ENCODE peak calls at places on chromosomes 12 and 14, in five cellular contexts. A is foreskin fibroblast, L is mesothelial cell of epicardium, W is astrocyte of the cerebellum, Q is GM20000. P is an unnamed sample.

GRCh38 chr12:91618281-91618680 is 435.7 kb upstream of the DCN start:
- DNase-seq in Q (no peak), A (no peak), W (no peak), L (no peak), P (no peak)

GRCh38 chr14:59811850-59812249 is 58.7 kb downstream of the RTN1 start:
- DNase-seq in W (no peak), A (no peak), Q (no peak), L (no peak), P (no peak)

GRCh38 chr14:33432407-33433023 is 493.8 kb downstream of the NPAS3 start:
- DNase-seq in Q (no peak), L (no peak), W (peak; percentile 42), A (peak; percentile 54), P (no peak)

GRCh38 chr14:99612065-99612736 is 8.2 kb upstream of the CCDC85C start:
- DNase-seq in A (no peak), L (no peak), Q (no peak), W (no peak), P (no peak)

GRCh38 chr14:88470542-88471440 is 84.0 kb downstream of the PTPN21 start:
- DNase-seq in L (no peak), W (peak; percentile 62), Q (no peak), A (peak; percentile 72), P (no peak)

GRCh38 chr14:56358265-56358664 is 221.3 kb upstream of the TMEM260 start:
- DNase-seq in Q (no peak), A (peak; percentile 55), L (no peak), W (no peak), P (no peak)

GRCh38 chr12:45660330-45660729 is 69.2 kb upstream of the ARID2 start:
- DNase-seq in W (peak; percentile 50), A (peak; percentile 86), L (no peak), Q (no peak), P (no peak)

GRCh38 chr14:92956961-92957360 is 34.0 kb downstream of the CHGA start:
- DNase-seq in A (no peak), Q (no peak), W (no peak), L (no peak), P (no peak)

GRCh38 chr14:97723321-97723720 is 926.1 kb downstream of the VRK1 start:
- DNase-seq in W (no peak), Q (no peak), L (no peak), A (no peak), P (no peak)

GRCh38 chr12:21438643-21439042 is 1.2 kb downstream of the PYROXD1 start:
- DNase-seq in A (peak; percentile 10), Q (no peak), L (no peak), W (no peak), P (no peak)

GRCh38 chr12:88934163-88934747 is 354.0 kb upstream of the KITLG start:
- DNase-seq in A (peak; percentile 67), Q (no peak), L (no peak), W (peak; percentile 46), P (no peak)

GRCh38 chr12:65566776-65567175 is 257.5 kb upstream of the HMGA2 start:
- DNase-seq in L (no peak), W (no peak), Q (no peak), A (no peak), P (no peak)

GRCh38 chr12:647713-648085 is 15.5 kb downstream of the NINJ2 start:
- DNase-seq in Q (no peak), L (no peak), W (no peak), A (no peak), P (no peak)

GRCh38 chr12:647039-647712 is 16.1 kb downstream of the NINJ2 start:
- DNase-seq in Q (no peak), A (no peak), L (no peak), W (no peak), P (no peak)

GRCh38 chr12:645563-646071 is 17.6 kb downstream of the NINJ2 start:
- DNase-seq in W (no peak), Q (no peak), L (no peak), A (peak; percentile 71), P (no peak)

GRCh38 chr12:646303-647038 is 16.8 kb downstream of the NINJ2 start:
- DNase-seq in A (no peak), L (no peak), Q (no peak), W (no peak), P (no peak)

DNA sequence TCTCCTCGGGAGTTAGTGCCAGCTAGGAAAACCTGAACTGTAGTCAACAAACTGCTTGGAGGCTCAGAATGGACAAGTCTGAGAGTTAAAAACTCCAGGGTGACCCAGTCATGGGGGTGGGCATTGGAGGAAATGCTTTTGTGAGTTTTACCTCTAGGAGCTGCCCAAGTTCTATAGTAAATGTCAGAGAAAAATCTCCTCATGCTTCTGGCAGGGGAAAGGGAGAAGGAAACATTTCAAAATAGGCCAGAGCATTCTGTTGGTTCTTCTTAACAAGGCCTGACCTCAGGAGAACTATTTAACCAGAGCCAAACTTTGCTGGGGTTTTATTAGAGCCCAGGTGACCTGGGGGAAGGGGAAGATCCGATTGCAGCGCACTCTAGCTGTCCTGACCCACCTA is 12.3 kb downstream of the NINJ2 start:
- DNase-seq in Q (no peak), A (no peak), L (no peak), W (no peak), P (no peak)
- TF ChIP-seq CTCF in Q (no peak), A (no peak), L (no peak), W (no peak), P (no peak)

DNA sequence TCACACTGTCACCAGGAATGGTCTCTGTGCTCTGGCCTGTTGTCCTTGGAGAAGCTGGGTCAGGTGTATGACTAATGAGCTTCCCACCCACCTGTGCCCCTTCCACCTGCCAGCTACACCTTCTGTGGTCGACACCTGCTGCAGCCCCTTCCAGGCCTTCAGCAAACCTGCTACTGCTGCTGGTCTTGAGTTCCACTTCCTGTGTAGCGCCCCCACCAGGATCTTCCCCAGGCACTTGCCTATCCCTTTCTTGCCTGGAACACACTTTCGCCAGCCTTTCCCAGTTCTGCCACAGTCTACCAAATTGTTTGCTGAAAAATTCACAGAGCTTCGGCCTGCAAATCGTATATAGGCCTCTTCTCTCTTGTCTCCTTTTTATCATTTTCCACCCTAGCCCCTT is 75.3 kb downstream of the CRACR2A start:
- DNase-seq in W (no peak), A (no peak), Q (no peak), L (no peak), P (no peak)
- TF ChIP-seq CTCF in W (no peak), A (no peak), Q (no peak), L (no peak), P (no peak)

DNA sequence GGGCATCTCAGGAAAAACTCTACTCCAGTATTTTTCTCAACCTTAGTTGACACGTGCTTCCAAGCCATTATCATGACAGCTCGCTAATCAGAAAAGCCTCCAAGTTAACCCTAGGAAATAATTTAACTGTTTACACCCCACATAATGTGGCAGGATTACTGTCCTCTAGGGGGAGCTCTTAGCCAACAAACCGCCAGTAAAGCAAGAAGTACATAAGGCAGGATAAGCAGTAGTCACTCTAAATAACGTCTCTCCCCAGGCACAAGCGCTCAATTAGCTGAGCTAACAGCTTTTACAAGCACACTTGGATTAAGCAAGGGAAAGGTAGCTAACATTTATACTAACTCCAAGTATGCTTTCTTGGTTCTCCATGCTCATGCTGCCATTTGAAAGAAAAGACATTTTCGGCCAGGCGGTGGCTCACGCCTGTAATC is 22.8 kb downstream of the APOBEC1 start:
- DNase-seq in W (no peak), A (peak; percentile 50), Q (no peak), L (no peak), P (no peak)
- TF ChIP-seq CTCF in W (peak; percentile 31), A (peak; percentile 36), Q (peak; percentile 25), L (peak; percentile 46), P (peak; percentile 41)

DNA sequence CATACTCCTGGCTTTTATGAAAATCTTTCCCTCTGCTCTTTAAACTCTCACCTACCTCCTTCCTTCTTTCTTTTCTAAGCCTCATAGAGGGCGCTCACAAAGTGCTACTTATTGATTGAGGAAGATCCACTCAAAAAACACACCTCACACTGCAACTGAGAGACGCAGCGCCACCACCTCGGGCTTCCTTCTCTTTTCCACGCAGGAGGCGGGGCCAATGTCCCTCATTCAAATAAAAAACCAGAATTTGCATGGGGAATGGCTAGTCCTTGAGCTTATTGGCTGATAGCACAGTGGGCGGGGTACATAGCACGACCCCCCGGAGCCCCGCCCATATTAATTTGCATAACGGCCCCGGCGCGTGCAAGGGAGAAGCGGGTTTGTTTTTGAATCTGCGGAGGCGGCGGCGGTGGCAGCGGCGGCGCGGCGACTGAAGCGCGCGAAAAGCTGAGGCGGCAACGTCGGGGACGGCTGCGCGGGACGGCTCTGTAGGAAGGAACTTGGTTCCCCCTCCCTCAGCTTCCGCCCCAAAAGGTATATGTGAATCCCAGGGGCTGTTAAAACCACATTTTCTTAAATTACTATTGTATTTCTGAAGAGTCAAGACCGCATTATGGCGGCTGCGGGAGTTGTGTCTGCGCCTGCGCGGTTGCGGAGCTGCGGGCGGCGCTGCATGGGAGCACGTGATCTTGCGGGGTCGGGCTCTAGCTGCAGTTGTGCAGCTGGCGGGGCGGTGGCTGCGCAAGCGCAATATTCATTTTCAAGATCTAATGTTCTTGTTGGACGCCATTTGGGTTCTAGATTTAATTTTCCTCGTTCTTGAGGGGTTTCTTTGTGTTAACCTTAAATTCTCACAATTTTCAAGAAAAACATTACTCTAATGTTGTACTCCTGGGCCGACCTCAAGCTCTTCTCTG is at the start of gene ATF7IP:
- DNase-seq in W (peak; percentile 95), L (peak; percentile 93), Q (peak; percentile 89), A (peak; percentile 98), P (no peak)
- TF ChIP-seq CTCF in W (peak; percentile 30), L (no peak), Q (no peak), A (peak; percentile 33), P (peak; percentile 28)

GRCh38 chr14:102208741-102209140 is 69.0 kb downstream of the WDR20 start:
- DNase-seq in W (no peak), L (no peak), A (no peak), Q (no peak), P (no peak)

GRCh38 chr14:102210421-102211042 is 70.8 kb downstream of the WDR20 start:
- DNase-seq in W (no peak), A (no peak), L (no peak), Q (no peak), P (no peak)

GRCh38 chr14:102207831-102208365 is 68.2 kb downstream of the WDR20 start:
- DNase-seq in W (no peak), L (no peak), A (no peak), Q (no peak), P (no peak)

GRCh38 chr14:102211240-102211639 is 71.5 kb downstream of the WDR20 start:
- DNase-seq in A (no peak), Q (no peak), L (no peak), W (no peak), P (no peak)

GRCh38 chr14:102209224-102209966 is 69.7 kb downstream of the WDR20 start:
- DNase-seq in Q (no peak), A (peak; percentile 70), L (no peak), W (no peak), P (no peak)
- TF ChIP-seq CTCF in Q (no peak), A (peak; percentile 33), L (no peak), W (peak; percentile 47), P (peak; percentile 24)

DNA sequence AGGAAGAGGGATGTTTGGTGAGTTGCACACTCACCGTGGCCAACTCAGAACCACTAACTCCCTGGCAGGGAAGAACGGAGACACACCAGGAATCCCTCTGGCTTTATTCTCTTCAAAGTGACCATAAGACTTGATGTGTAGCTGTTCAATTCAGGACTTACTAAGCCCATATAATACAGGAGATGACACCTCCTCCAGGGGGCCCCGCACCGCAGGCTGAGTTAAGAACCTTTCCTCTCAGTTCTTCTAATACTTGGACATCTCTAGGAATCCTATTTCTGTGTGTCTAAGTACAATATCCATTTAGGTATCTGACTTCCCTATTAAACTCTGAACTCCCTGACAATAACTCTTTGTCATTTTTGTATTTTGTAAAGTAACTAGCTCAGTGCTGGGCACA is 49.5 kb downstream of the DCAF4 start:
- DNase-seq in L (no peak), Q (no peak), A (no peak), W (no peak), P (no peak)
- TF ChIP-seq CTCF in L (no peak), Q (no peak), A (no peak), W (no peak), P (peak; percentile 9)

GRCh38 chr14:32342151-32342853 is 13.2 kb downstream of the AKAP6 start:
- DNase-seq in A (peak; percentile 14), Q (no peak), L (no peak), W (no peak), P (no peak)
- TF ChIP-seq CTCF in A (no peak), Q (no peak), L (no peak), W (no peak), P (no peak)

P was measured in D721Med.